ENCODE peak calls at places on chromosome 16, in four cellular contexts. One of them, this sample, is unnamed.

GRCh38 chr16:75070055-75070841 is 46.3 kb downstream of the LDHD start:
- DNase-seq in H9: no peak
- DNase-seq in IMR-90: no peak
- DNase-seq in mesendoderm: no peak
- DNase-seq in this sample: no peak

GRCh38 chr16:89473136-89473712 is 17.1 kb downstream of the ANKRD11 start:
- DNase-seq in mesendoderm: no peak
- DNase-seq in IMR-90: no peak
- DNase-seq in H9: no peak
- DNase-seq in this sample: no peak

GRCh38 chr16:427295-427694 is 1.8 kb downstream of the RAB11FIP3 start:
- DNase-seq in mesendoderm: no peak
- DNase-seq in IMR-90: no peak
- DNase-seq in H9: no peak
- DNase-seq in this sample: no peak

GRCh38 chr16:852451-853185 is 52.1 kb upstream of the GNG13 start:
- DNase-seq in IMR-90: no peak
- DNase-seq in mesendoderm: no peak
- DNase-seq in H9: no peak
- DNase-seq in this sample: no peak

GRCh38 chr16:68228652-68229051 is 7.3 kb downstream of the ESRP2 start:
- DNase-seq in H9: no peak
- DNase-seq in mesendoderm: no peak
- DNase-seq in IMR-90: no peak
- DNase-seq in this sample: no peak

GRCh38 chr16:85403693-85404092 is 209.4 kb upstream of the GSE1 start:
- DNase-seq in H9: no peak
- DNase-seq in mesendoderm: no peak
- DNase-seq in IMR-90: no peak
- DNase-seq in this sample: no peak

GRCh38 chr16:83847371-83848225 is 39.8 kb downstream of the HSBP1 start:
- DNase-seq in mesendoderm: peak; percentile 41
- DNase-seq in IMR-90: no peak
- DNase-seq in H9: no peak
- DNase-seq in this sample: no peak

GRCh38 chr16:15055141-15056053 is 477 bp downstream of the NTAN1 start:
- DNase-seq in IMR-90: peak; percentile 23
- DNase-seq in mesendoderm: peak; percentile 71
- DNase-seq in H9: no peak
- DNase-seq in this sample: peak; percentile 56

GRCh38 chr16:10277597-10277996 is 95.4 kb upstream of the GRIN2A start:
- DNase-seq in mesendoderm: no peak
- DNase-seq in H9: no peak
- DNase-seq in IMR-90: no peak
- DNase-seq in this sample: no peak

GRCh38 chr16:64983983-64984382 is 137.9 kb downstream of the CDH11 start:
- DNase-seq in H9: peak; percentile 77
- DNase-seq in IMR-90: peak; percentile 89
- DNase-seq in mesendoderm: peak; percentile 85
- DNase-seq in this sample: peak; percentile 92

GRCh38 chr16:19432429-19432828 is 14.7 kb downstream of the TMC5 start:
- DNase-seq in IMR-90: no peak
- DNase-seq in H9: no peak
- DNase-seq in mesendoderm: peak; percentile 55
- DNase-seq in this sample: no peak

GRCh38 chr16:56912746-56913703 is 18.9 kb upstream of the HERPUD1 start:
- DNase-seq in IMR-90: peak; percentile 83
- DNase-seq in mesendoderm: no peak
- DNase-seq in H9: no peak
- DNase-seq in this sample: peak; percentile 62

GRCh38 chr16:87835882-87836331 is 33.4 kb downstream of the SLC7A5 start:
- DNase-seq in mesendoderm: no peak
- DNase-seq in H9: no peak
- DNase-seq in IMR-90: no peak
- DNase-seq in this sample: no peak

GRCh38 chr16:17013067-17013466 is 457.7 kb downstream of the XYLT1 start:
- DNase-seq in mesendoderm: no peak
- DNase-seq in H9: no peak
- DNase-seq in IMR-90: no peak
- DNase-seq in this sample: no peak

GRCh38 chr16:55526448-55526847 is 17.6 kb downstream of the LPCAT2 start:
- DNase-seq in IMR-90: no peak
- DNase-seq in H9: no peak
- DNase-seq in mesendoderm: no peak
- DNase-seq in this sample: no peak

GRCh38 chr16:6573577-6573976 is 759.1 kb upstream of the RBFOX1 start:
- DNase-seq in IMR-90: no peak
- DNase-seq in mesendoderm: peak; percentile 75
- DNase-seq in H9: peak; percentile 74
- DNase-seq in this sample: no peak

GRCh38 chr16:12239226-12239625 is 262.7 kb downstream of the SNX29 start:
- DNase-seq in H9: no peak
- DNase-seq in mesendoderm: no peak
- DNase-seq in IMR-90: no peak
- DNase-seq in this sample: no peak

GRCh38 chr16:88466175-88466862 is 13.2 kb downstream of the ZFPM1 start:
- DNase-seq in IMR-90: no peak
- DNase-seq in mesendoderm: no peak
- DNase-seq in H9: no peak
- DNase-seq in this sample: no peak

GRCh38 chr16:27721548-27722265 is 171.8 kb downstream of the KATNIP start:
- DNase-seq in mesendoderm: no peak
- DNase-seq in H9: no peak
- DNase-seq in IMR-90: peak; percentile 78
- DNase-seq in this sample: peak; percentile 66

GRCh38 chr16:10523025-10523424 is 57.4 kb downstream of the EMP2 start:
- DNase-seq in H9: no peak
- DNase-seq in IMR-90: no peak
- DNase-seq in mesendoderm: no peak
- DNase-seq in this sample: no peak

GRCh38 chr16:12083625-12084024 is 107.1 kb downstream of the SNX29 start:
- DNase-seq in IMR-90: no peak
- DNase-seq in H9: no peak
- DNase-seq in mesendoderm: no peak
- DNase-seq in this sample: no peak

GRCh38 chr16:8849411-8850011 is 19.3 kb downstream of the CARHSP1 start:
- DNase-seq in IMR-90: no peak
- DNase-seq in mesendoderm: no peak
- DNase-seq in H9: no peak
- DNase-seq in this sample: peak; percentile 88

GRCh38 chr16:64841071-64841470 is 280.8 kb downstream of the CDH11 start:
- DNase-seq in mesendoderm: no peak
- DNase-seq in H9: no peak
- DNase-seq in IMR-90: peak; percentile 22
- DNase-seq in this sample: peak; percentile 13

GRCh38 chr16:85170066-85171003 is 58.1 kb upstream of the CIBAR2 start:
- DNase-seq in IMR-90: no peak
- DNase-seq in H9: no peak
- DNase-seq in mesendoderm: no peak
- DNase-seq in this sample: no peak

GRCh38 chr16:56617212-56618085 is 8.1 kb upstream of the MT1E start:
- DNase-seq in H9: peak; percentile 76
- DNase-seq in IMR-90: peak; percentile 57
- DNase-seq in mesendoderm: no peak
- DNase-seq in this sample: peak; percentile 66

GRCh38 chr16:10619271-10619849 is 39.0 kb upstream of the EMP2 start:
- DNase-seq in IMR-90: no peak
- DNase-seq in mesendoderm: peak; percentile 60
- DNase-seq in H9: peak; percentile 75
- DNase-seq in this sample: no peak

GRCh38 chr16:23282508-23282907 is 19.6 kb upstream of the SCNN1B start:
- DNase-seq in IMR-90: no peak
- DNase-seq in mesendoderm: peak; percentile 50
- DNase-seq in H9: no peak
- DNase-seq in this sample: no peak

GRCh38 chr16:89143911-89144675 is 27.5 kb upstream of the CDH15 start:
- DNase-seq in mesendoderm: no peak
- DNase-seq in IMR-90: no peak
- DNase-seq in H9: no peak
- DNase-seq in this sample: no peak

GRCh38 chr16:12170103-12171025 is 193.8 kb downstream of the SNX29 start:
- DNase-seq in mesendoderm: no peak
- DNase-seq in IMR-90: peak; percentile 72
- DNase-seq in H9: no peak
- DNase-seq in this sample: no peak

GRCh38 chr16:74608944-74609343 is 2.0 kb upstream of the GLG1 start:
- DNase-seq in H9: no peak
- DNase-seq in mesendoderm: peak; percentile 70
- DNase-seq in IMR-90: no peak
- DNase-seq in this sample: no peak

DNA sequence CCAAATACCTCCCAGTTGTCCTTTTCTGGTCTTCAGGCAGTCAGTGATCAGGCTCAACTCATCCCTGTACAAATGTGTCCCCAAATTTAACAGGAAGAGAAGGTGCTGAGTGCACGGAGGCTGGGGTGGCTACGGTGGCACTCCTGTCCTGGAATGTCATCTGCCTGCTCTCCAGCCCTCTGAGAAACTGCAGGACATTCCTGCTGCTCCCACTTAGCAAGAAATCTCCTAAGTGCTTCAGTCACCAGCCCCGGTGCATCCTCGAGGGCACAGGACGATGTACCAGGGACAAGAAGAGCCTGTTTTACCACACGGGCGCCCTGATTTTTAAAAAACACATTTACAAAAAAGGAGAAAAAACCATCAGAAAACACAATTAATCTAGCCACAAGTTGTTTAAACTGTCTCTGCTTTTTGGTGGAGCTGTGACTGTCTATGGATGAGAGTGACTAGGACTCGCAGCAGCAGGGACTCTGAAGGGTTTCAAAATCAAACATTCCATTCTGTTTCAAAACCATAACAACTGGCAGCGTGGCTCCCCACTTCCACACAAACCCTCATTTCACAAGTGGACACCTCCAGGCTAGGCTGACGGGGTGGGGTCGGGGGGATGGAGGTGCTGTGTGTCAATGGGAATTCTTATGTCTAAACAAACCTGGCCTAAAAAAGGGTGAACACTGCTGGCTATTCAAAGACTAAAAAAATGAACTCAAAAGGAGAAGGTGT is 65.3 kb upstream of the CNEP1R1 start:
- DNase-seq in IMR-90: no peak
- DNase-seq in H9: no peak
- DNase-seq in mesendoderm: no peak
- DNase-seq in this sample: no peak
- H2BK5ac ChIP-seq in IMR-90: no peak overlapping the region
- H2BK5ac ChIP-seq in H9: no peak overlapping the region
- H2BK5ac ChIP-seq in mesendoderm: no peak overlapping the region
- H2BK5ac ChIP-seq in this sample: no peak overlapping the region

GRCh38 chr16:47973552-47973951 is 182.2 kb downstream of the ABCC12 start:
- DNase-seq in IMR-90: no peak
- DNase-seq in mesendoderm: no peak
- DNase-seq in H9: no peak
- DNase-seq in this sample: no peak

GRCh38 chr16:47977802-47978201 is 178.0 kb downstream of the ABCC12 start:
- DNase-seq in H9: no peak
- DNase-seq in IMR-90: no peak
- DNase-seq in mesendoderm: no peak
- DNase-seq in this sample: no peak

GRCh38 chr16:47979783-47980182 is 176.0 kb downstream of the ABCC12 start:
- DNase-seq in H9: no peak
- DNase-seq in mesendoderm: no peak
- DNase-seq in IMR-90: no peak
- DNase-seq in this sample: no peak

GRCh38 chr16:47978491-47979490 is 177.0 kb downstream of the ABCC12 start:
- DNase-seq in H9: no peak
- DNase-seq in mesendoderm: no peak
- DNase-seq in IMR-90: no peak
- DNase-seq in this sample: no peak

GRCh38 chr16:47976609-47977180 is 179.1 kb downstream of the ABCC12 start:
- DNase-seq in mesendoderm: no peak
- DNase-seq in IMR-90: no peak
- DNase-seq in H9: no peak
- DNase-seq in this sample: no peak
- H3K9ac ChIP-seq in mesendoderm: no peak overlapping the region
- H3K9ac ChIP-seq in IMR-90: no peak overlapping the region
- H3K9ac ChIP-seq in H9: no peak overlapping the region
- H3K9ac ChIP-seq in this sample: no peak overlapping the region

DNA sequence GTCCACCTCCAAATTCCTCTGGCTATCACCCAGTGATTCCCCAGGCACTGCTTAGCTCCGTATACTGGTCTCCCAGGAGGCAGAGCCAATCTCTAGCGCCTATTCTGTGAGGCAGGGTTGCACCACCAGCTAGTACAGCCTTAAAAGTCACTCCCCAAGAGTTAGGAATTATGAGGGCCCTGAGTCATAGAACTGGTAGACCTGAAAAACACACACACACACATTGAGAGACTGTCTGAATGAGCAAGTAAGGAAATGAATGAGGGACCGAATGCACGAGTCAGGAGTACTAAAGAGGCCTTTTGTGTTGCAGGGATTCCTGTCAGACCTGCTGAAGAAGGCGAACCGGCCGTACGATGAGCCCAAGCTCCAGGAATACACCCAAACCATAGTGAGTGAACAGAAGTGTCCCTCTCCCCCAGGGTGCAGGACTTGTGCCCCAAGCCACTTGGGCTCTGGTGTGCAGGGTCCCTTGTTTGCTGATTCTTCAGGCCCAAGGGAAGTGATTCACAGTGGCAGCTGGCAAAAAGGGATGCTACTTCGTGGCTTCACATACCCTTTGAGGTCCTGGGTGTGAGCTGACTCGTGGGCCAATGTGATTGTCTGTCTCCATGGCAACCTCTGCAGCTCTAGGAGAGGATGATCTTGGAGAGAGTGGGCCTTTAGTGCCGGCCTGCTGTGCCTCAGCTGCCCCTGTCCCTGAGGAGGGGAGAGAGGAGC is 24.7 kb downstream of the CALB2 start:
- DNase-seq in mesendoderm: peak; percentile 84
- DNase-seq in H9: peak; percentile 45
- DNase-seq in IMR-90: peak; percentile 5
- DNase-seq in this sample: no peak
- H2BK15ac ChIP-seq in mesendoderm: no peak overlapping the region
- H2BK15ac ChIP-seq in H9: no peak overlapping the region
- H2BK15ac ChIP-seq in IMR-90: no peak overlapping the region
- H2BK15ac ChIP-seq in this sample: no peak overlapping the region

GRCh38 chr16:67173808-67174705 is 3.7 kb downstream of the NOL3 start:
- DNase-seq in mesendoderm: peak; percentile 78
- DNase-seq in IMR-90: peak; percentile 76
- DNase-seq in H9: peak; percentile 84
- DNase-seq in this sample: peak; percentile 90
- H2BK5ac ChIP-seq in mesendoderm: no peak overlapping the region
- H2BK5ac ChIP-seq in IMR-90: peak overlapping the region; percentile 6
- H2BK5ac ChIP-seq in H9: no peak overlapping the region
- H2BK5ac ChIP-seq in this sample: no peak overlapping the region

GRCh38 chr16:30663038-30663437 is 4.8 kb downstream of the FBRS start:
- DNase-seq in H9: no peak
- DNase-seq in mesendoderm: no peak
- DNase-seq in IMR-90: no peak
- DNase-seq in this sample: no peak
- H3K9ac ChIP-seq in H9: no peak overlapping the region
- H3K9ac ChIP-seq in mesendoderm: no peak overlapping the region
- H3K9ac ChIP-seq in IMR-90: no peak overlapping the region
- H3K9ac ChIP-seq in this sample: peak overlapping the region; percentile 16

DNA sequence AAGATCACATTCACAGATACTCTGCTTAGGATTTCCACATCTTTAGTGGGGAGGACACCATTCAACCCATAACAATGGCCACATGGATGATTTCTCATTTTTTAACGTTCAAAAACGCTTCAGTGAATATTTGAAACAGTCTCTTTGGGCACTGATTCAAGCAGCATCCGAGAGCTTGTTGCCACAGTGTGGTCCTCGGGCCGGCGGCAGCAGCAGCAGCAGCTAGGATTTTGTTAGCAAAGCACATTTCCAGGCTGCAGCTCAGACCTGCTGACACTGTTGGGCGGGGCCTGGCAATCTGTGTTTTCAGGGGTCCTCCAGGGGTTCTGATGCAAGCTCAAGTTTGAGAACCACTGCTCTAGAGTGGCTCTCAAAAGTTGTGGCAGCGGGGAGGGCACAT is 27.9 kb upstream of the CMIP start:
- DNase-seq in mesendoderm: no peak
- DNase-seq in IMR-90: no peak
- DNase-seq in H9: no peak
- DNase-seq in this sample: no peak
- H2BK15ac ChIP-seq in mesendoderm: no peak overlapping the region
- H2BK15ac ChIP-seq in IMR-90: no peak overlapping the region
- H2BK15ac ChIP-seq in H9: no peak overlapping the region
- H2BK15ac ChIP-seq in this sample: no peak overlapping the region

This sample was measured in mesenchymal stem cell.